ENCODE peak calls at places on chromosomes 11 and 22, in ten cellular contexts. B is AG10803; M is neuronal stem cell; J is NT2/D1; F is esophagus muscularis mucosa; Z is astrocyte of the spinal cord; Y is effector memory CD4-positive, alpha-beta T cell; N is ovary; Q is fibroblast of pulmonary artery; W is uterus. I is an unnamed sample.

GRCh38 chr11:119346605-119347004 is at the start of gene MFRP:
- DNase-seq in B (no peak), M (no peak), Z (no peak), J (no peak), N (no peak), Q (no peak), Y (no peak), W (no peak), F (no peak), I (no peak)

GRCh38 chr11:122789916-122790315 is 48.4 kb upstream of the CRTAM start:
- DNase-seq in Z (no peak), J (no peak), B (no peak), W (no peak), Y (no peak), Q (no peak), N (no peak), F (no peak), M (no peak), I (no peak)

GRCh38 chr11:2745511-2745910 is 45.7 kb upstream of the KCNQ1OT1 start:
- DNase-seq in J (no peak), F (no peak), B (no peak), M (no peak), N (peak), Q (no peak), W (no peak), Z (no peak), Y (no peak), I (no peak)

GRCh38 chr22:32024791-32025190 is 18.3 kb upstream of the SLC5A1 start:
- DNase-seq in J (no peak), B (no peak), Y (no peak), M (no peak), Z (no peak), F (no peak), W (no peak), N (no peak), Q (no peak), I (no peak)

GRCh38 chr22:36938028-36938425 is 24.6 kb downstream of the CSF2RB start:
- DNase-seq in W (no peak), N (no peak), Y (no peak), B (no peak), M (no peak), F (no peak), J (no peak), Q (no peak), Z (no peak), I (no peak)

GRCh38 chr11:130886704-130887103 is 29.6 kb downstream of the SNX19 start:
- DNase-seq in N (no peak), J (no peak), F (no peak), Q (no peak), M (no peak), Y (no peak), W (no peak), Z (no peak), B (no peak), I (no peak)

GRCh38 chr11:2813141-2813908 is 72.2 kb downstream of the CDKN1C start:
- DNase-seq in Y (no peak), M (no peak), F (no peak), Q (peak), B (no peak), Z (peak), J (no peak), N (no peak), W (no peak), I (no peak)

GRCh38 chr22:46547179-46547882 is 9.9 kb upstream of the CELSR1 start:
- DNase-seq in B (peak), M (no peak), J (no peak), Z (peak), F (no peak), Q (peak), Y (no peak), N (no peak), W (no peak), I (peak)

GRCh38 chr11:78613053-78613813 is 38.6 kb upstream of the NARS2 start:
- DNase-seq in J (no peak), Z (no peak), Y (no peak), B (no peak), Q (no peak), F (no peak), N (no peak), M (no peak), W (no peak), I (no peak)

GRCh38 chr11:75423721-75424120 is 9.3 kb downstream of the KLHL35 start:
- DNase-seq in J (no peak), Z (no peak), B (no peak), M (no peak), Q (no peak), N (no peak), W (no peak), F (no peak), Y (no peak), I (no peak)

GRCh38 chr22:41308054-41308453 is 6.7 kb downstream of the ZC3H7B start:
- DNase-seq in B (peak), Q (no peak), F (no peak), Y (no peak), Z (peak), M (no peak), W (no peak), N (no peak), J (no peak), I (no peak)

GRCh38 chr11:57318178-57318577 is 6.6 kb downstream of the TNKS1BP1 start:
- DNase-seq in M (no peak), Q (peak), W (no peak), Z (no peak), F (no peak), N (no peak), Y (no peak), J (no peak), B (peak), I (no peak)

GRCh38 chr11:64372802-64373597 is 14.0 kb downstream of the RPS6KA4 start:
- DNase-seq in B (peak), W (no peak), Q (no peak), M (no peak), N (no peak), Z (no peak), F (no peak), Y (no peak), J (no peak), I (no peak)

GRCh38 chr11:19666951-19667350 is 45.7 kb upstream of the NAV2 start:
- DNase-seq in W (no peak), M (no peak), N (no peak), Y (no peak), Q (no peak), F (no peak), J (no peak), Z (no peak), B (no peak), I (no peak)

GRCh38 chr22:31556627-31557203 is 60.4 kb downstream of the SFI1 start:
- DNase-seq in B (peak), Q (peak), N (no peak), W (no peak), F (no peak), Y (no peak), Z (peak), M (peak), J (no peak), I (no peak)

GRCh38 chr22:27501191-27501936 is 300.2 kb downstream of the MN1 start:
- DNase-seq in J (no peak), B (no peak), Z (no peak), F (no peak), M (no peak), Q (no peak), W (no peak), Y (no peak), N (no peak), I (no peak)

GRCh38 chr11:122069946-122070345 is 46.1 kb downstream of the BLID start:
- DNase-seq in J (peak), Y (no peak), N (peak), Z (peak), Q (peak), F (no peak), W (peak), M (peak), B (peak), I (peak)

GRCh38 chr11:118634435-118635236 is 27.2 kb downstream of the PHLDB1 start:
- DNase-seq in M (no peak), Y (no peak), Z (peak), N (peak), B (peak), W (peak), Q (peak), F (no peak), J (peak), I (peak)

GRCh38 chr22:40524392-40525249 is 111.9 kb downstream of the MRTFA start:
- DNase-seq in Z (no peak), J (no peak), Y (no peak), M (no peak), W (no peak), F (no peak), B (peak), N (no peak), Q (peak), I (no peak)

DNA sequence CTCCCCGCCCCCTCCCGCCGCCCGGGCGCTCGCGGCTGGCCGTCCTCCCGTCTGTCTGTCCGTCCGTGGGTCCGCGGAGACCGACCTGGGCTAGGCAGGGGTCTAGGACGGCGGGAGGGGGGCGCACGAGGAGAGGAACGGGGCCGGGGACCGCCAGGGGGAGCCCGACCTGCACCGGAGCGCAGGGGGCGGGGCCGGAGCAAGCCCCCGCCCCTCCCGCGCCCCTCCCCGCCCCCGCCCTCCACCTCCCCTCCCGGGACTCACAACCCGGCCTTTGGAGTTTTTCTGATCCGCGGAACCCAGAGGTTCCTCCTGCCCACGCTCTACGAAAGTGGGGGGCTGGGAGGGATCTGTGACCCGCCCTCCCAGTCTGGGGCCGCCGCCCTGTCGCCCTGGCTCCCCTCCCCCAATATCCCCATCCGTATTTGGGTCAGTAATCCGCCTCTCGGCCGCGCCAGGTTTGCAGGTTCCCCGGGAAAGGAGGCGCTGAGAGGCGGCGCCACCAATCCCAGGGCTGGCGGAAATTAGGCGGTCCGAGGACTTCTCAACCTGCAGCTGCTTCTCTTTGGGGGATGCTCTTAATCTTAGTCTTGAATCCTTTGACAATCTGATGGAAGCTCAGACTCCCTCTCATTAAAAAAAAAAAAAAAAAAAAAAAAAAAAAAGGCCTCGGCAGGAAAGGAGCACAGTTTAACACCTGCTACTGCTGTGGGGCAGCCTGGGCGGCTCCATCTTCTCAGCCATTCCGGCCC is 922 bp upstream of the KCNJ11 start:
- DNase-seq in Q (peak), F (no peak), Z (peak), M (peak), J (peak), Y (peak), B (no peak), N (peak), W (peak), I (peak)
- H3K4me3 ChIP-seq in Q (peak), F (peak), Z (peak), M (peak), J (peak), Y (peak), B (no peak), N (peak), W (peak), I (no peak)

GRCh38 chr22:49933236-49933921 is 14.9 kb downstream of the CRELD2 start:
- DNase-seq in Y (no peak), Z (no peak), M (no peak), F (peak), W (peak), J (no peak), B (no peak), N (peak), Q (no peak), I (peak)
- H3K4me3 ChIP-seq in Y (no peak), Z (no peak), M (no peak), F (peak), W (no peak), J (no peak), B (no peak), N (no peak), Q (no peak), I (no peak)

DNA sequence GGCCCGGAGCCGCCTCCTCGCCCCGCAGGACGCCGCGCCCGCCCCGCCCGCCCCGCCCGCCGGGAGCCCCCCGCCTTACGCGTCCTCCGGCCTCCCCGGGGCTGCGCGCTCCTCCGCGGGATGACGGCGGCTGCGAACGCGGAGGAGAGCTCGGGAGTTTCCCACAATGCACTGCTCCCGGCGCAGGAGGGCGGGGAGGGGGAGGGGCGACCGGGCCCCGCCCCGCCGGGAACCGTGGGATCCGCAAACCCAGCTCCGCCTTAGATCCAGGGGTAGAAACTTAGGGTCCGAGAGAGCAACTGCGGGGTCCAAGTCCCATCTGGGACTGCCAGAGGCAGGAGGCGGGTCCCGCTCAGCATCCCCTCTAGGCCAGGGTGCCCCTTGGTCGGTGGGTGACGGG is at the start of gene CEND1:
- DNase-seq in M (peak), Q (peak), F (no peak), B (peak), J (no peak), Z (peak), W (no peak), N (no peak), Y (no peak), I (no peak)
- H3K4me3 ChIP-seq in M (peak), Q (no peak), F (no peak), B (peak), J (no peak), Z (no peak), W (no peak), N (no peak), Y (no peak), I (no peak)

GRCh38 chr22:24003887-24004286 is 1.4 kb downstream of the GSTT4 start:
- DNase-seq in N (no peak), F (no peak), M (no peak), Z (no peak), Q (no peak), J (no peak), W (no peak), Y (no peak), B (no peak), I (no peak)

GRCh38 chr22:24002849-24003248 is 2.4 kb downstream of the GSTT4 start:
- DNase-seq in Y (no peak), Q (no peak), Z (no peak), M (no peak), W (no peak), B (no peak), N (no peak), J (no peak), F (no peak), I (no peak)

GRCh38 chr22:24005201-24005600 is at the start of gene GSTT4:
- DNase-seq in N (no peak), B (no peak), W (no peak), Y (no peak), Q (peak), F (no peak), J (no peak), M (no peak), Z (no peak), I (no peak)

GRCh38 chr22:24001314-24001713 is 3.9 kb downstream of the GSTT4 start:
- DNase-seq in J (peak), B (no peak), Q (no peak), M (no peak), W (no peak), Z (no peak), N (no peak), F (no peak), Y (no peak), I (no peak)

DNA sequence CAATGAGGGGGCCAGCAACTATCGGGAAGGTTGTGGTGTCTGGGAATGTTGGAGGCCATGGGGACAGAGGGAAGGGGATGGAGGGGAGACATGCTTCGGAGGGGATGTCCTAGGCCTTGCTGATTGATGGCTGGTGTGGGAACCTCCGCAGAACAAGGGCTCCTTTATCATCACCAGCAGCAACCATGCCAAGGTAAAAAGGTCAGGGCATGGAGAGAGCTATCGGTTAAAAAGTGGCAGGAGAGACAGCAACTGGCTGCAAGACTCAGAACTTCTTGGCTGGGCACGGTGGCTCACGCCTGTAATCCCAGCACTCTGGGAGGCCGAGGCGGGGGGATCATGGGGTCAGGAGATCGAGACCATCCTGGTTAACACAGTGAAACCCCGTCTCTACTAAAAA is 3.0 kb downstream of the GSTT4 start:
- DNase-seq in Z (no peak), Q (no peak), Y (no peak), F (no peak), M (no peak), B (no peak), J (no peak), W (no peak), N (no peak), I (no peak)
- H3K4me3 ChIP-seq in Z (no peak), Q (no peak), Y (no peak), F (no peak), M (no peak), B (no peak), J (no peak), W (no peak), N (no peak), I (no peak)

GRCh38 chr22:39012525-39013516 is 1.2 kb upstream of the APOBEC3C start:
- DNase-seq in F (no peak), Y (no peak), B (no peak), Q (peak), N (no peak), W (peak), M (no peak), Z (no peak), J (no peak), I (no peak)

GRCh38 chr22:39010946-39011625 is 3.0 kb upstream of the APOBEC3C start:
- DNase-seq in W (no peak), N (no peak), Q (no peak), M (no peak), B (no peak), J (no peak), Y (no peak), Z (no peak), F (no peak), I (no peak)

GRCh38 chr22:39017596-39018365 is 3.1 kb upstream of the APOBEC3D start:
- DNase-seq in J (no peak), Z (no peak), B (no peak), Q (no peak), Y (no peak), F (no peak), M (no peak), N (no peak), W (no peak), I (no peak)

GRCh38 chr22:39016592-39016991 is 2.5 kb downstream of the APOBEC3C start:
- DNase-seq in B (no peak), J (no peak), Q (no peak), M (no peak), W (no peak), Z (no peak), F (no peak), Y (no peak), N (no peak), I (no peak)

GRCh38 chr22:39013923-39014722 is at the start of gene APOBEC3C:
- DNase-seq in Q (peak), Y (peak), W (peak), B (peak), Z (peak), N (peak), F (peak), M (peak), J (no peak), I (peak)
- H3K4me3 ChIP-seq in Q (peak), Y (peak), W (peak), B (peak), Z (peak), N (peak), F (peak), M (peak), J (peak), I (peak)

DNA sequence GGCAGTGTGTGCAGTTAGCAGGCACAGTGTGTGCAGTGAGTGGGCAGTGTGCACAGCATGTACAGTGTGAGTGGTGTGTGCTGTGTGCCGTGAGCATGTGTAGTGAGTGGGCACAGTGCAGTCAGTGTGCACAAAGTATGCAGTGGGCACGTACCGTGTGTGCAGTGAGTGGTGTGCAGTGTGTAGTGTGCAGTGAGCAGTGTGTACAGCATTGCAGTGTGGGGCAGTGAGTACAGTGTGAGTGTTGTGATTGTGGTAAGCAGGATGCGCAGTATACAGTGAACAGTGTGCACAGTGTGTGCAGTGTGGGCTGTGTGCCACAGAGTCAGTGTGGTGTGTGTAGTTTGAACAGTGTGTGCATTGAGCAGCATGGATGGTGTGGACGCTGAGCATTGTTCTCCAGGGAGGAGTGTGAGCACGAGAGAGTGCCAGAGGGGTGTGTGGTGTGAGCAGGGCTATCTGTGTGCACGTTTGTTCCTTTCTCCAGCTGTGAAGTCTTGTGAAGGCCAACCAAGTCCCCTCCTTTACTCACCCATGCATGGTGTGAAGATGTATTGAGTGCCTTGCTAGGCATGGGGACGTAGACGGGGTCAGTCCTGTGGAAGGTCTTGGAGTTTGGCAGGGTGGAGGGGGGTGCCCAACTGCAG is 3.1 kb downstream of the SHANK3 start:
- DNase-seq in M (no peak), W (no peak), Q (no peak), F (no peak), Y (no peak), B (no peak), J (no peak), Z (no peak), N (no peak), I (no peak)
- H3K4me3 ChIP-seq in M (peak), W (no peak), Q (no peak), F (peak), Y (no peak), B (peak), J (peak), Z (no peak), N (no peak), I (no peak)

I was measured in adrenal gland.